ENCODE peak calls at places on chromosome 10, in four cellular contexts. One of them, this sample, is unnamed.

GRCh38 chr10:3805791-3806381 is 20.9 kb upstream of the KLF6 start:
- DNase-seq in Ammon's horn: no peak
- DNase-seq in activated naive CD8-positive, alpha-beta T cell treated with anti-CD3 and anti-CD28 coated beads, Interleukin-2, amount 50 U/mL, for 24 hours: no peak
- DNase-seq in NCI-H1417: peak
- DNase-seq in this sample: no peak

GRCh38 chr10:22321831-22322662 is 1.1 kb downstream of the BMI1 start:
- DNase-seq in Ammon's horn: no peak
- DNase-seq in activated naive CD8-positive, alpha-beta T cell treated with anti-CD3 and anti-CD28 coated beads, Interleukin-2, amount 50 U/mL, for 24 hours: peak
- DNase-seq in NCI-H1417: peak
- DNase-seq in this sample: peak

GRCh38 chr10:35219906-35220890 is 93.6 kb downstream of the CREM start:
- DNase-seq in Ammon's horn: no peak
- DNase-seq in activated naive CD8-positive, alpha-beta T cell treated with anti-CD3 and anti-CD28 coated beads, Interleukin-2, amount 50 U/mL, for 24 hours: no peak
- DNase-seq in NCI-H1417: no peak
- DNase-seq in this sample: no peak

GRCh38 chr10:71532878-71533277 is 136.2 kb downstream of the CDH23 start:
- DNase-seq in Ammon's horn: no peak
- DNase-seq in activated naive CD8-positive, alpha-beta T cell treated with anti-CD3 and anti-CD28 coated beads, Interleukin-2, amount 50 U/mL, for 24 hours: no peak
- DNase-seq in NCI-H1417: no peak
- DNase-seq in this sample: no peak

GRCh38 chr10:27723436-27723835 is 22.2 kb downstream of the MKX start:
- DNase-seq in Ammon's horn: no peak
- DNase-seq in activated naive CD8-positive, alpha-beta T cell treated with anti-CD3 and anti-CD28 coated beads, Interleukin-2, amount 50 U/mL, for 24 hours: no peak
- DNase-seq in NCI-H1417: no peak
- DNase-seq in this sample: no peak

GRCh38 chr10:91772461-91772860 is 25.8 kb upstream of the TNKS2 start:
- DNase-seq in Ammon's horn: no peak
- DNase-seq in activated naive CD8-positive, alpha-beta T cell treated with anti-CD3 and anti-CD28 coated beads, Interleukin-2, amount 50 U/mL, for 24 hours: no peak
- DNase-seq in NCI-H1417: no peak
- DNase-seq in this sample: no peak

GRCh38 chr10:1625079-1625478 is 112.2 kb downstream of the ADARB2 start:
- DNase-seq in Ammon's horn: no peak
- DNase-seq in activated naive CD8-positive, alpha-beta T cell treated with anti-CD3 and anti-CD28 coated beads, Interleukin-2, amount 50 U/mL, for 24 hours: no peak
- DNase-seq in NCI-H1417: no peak
- DNase-seq in this sample: no peak

GRCh38 chr10:76491216-76491615 is 1059.8 kb downstream of the LRMDA start:
- DNase-seq in Ammon's horn: no peak
- DNase-seq in activated naive CD8-positive, alpha-beta T cell treated with anti-CD3 and anti-CD28 coated beads, Interleukin-2, amount 50 U/mL, for 24 hours: no peak
- DNase-seq in NCI-H1417: no peak
- DNase-seq in this sample: no peak

GRCh38 chr10:70830185-70830584 is 14.4 kb downstream of the SGPL1 start:
- DNase-seq in Ammon's horn: no peak
- DNase-seq in activated naive CD8-positive, alpha-beta T cell treated with anti-CD3 and anti-CD28 coated beads, Interleukin-2, amount 50 U/mL, for 24 hours: no peak
- DNase-seq in NCI-H1417: no peak
- DNase-seq in this sample: no peak

GRCh38 chr10:50470798-50471582 is 152.8 kb downstream of the SGMS1 start:
- DNase-seq in Ammon's horn: no peak
- DNase-seq in activated naive CD8-positive, alpha-beta T cell treated with anti-CD3 and anti-CD28 coated beads, Interleukin-2, amount 50 U/mL, for 24 hours: no peak
- DNase-seq in NCI-H1417: no peak
- DNase-seq in this sample: no peak

GRCh38 chr10:100579261-100579660 is 43.5 kb downstream of the HIF1AN start:
- DNase-seq in Ammon's horn: no peak
- DNase-seq in activated naive CD8-positive, alpha-beta T cell treated with anti-CD3 and anti-CD28 coated beads, Interleukin-2, amount 50 U/mL, for 24 hours: no peak
- DNase-seq in NCI-H1417: no peak
- DNase-seq in this sample: no peak

GRCh38 chr10:50511512-50512213 is 112.1 kb downstream of the SGMS1 start:
- DNase-seq in Ammon's horn: no peak
- DNase-seq in activated naive CD8-positive, alpha-beta T cell treated with anti-CD3 and anti-CD28 coated beads, Interleukin-2, amount 50 U/mL, for 24 hours: no peak
- DNase-seq in NCI-H1417: no peak
- DNase-seq in this sample: no peak

GRCh38 chr10:21364196-21365114 is 161.0 kb downstream of the SKIDA1 start:
- DNase-seq in Ammon's horn: no peak
- DNase-seq in activated naive CD8-positive, alpha-beta T cell treated with anti-CD3 and anti-CD28 coated beads, Interleukin-2, amount 50 U/mL, for 24 hours: no peak
- DNase-seq in NCI-H1417: no peak
- DNase-seq in this sample: peak

GRCh38 chr10:72243822-72244437 is 27.9 kb upstream of the ASCC1 start:
- DNase-seq in Ammon's horn: peak
- DNase-seq in activated naive CD8-positive, alpha-beta T cell treated with anti-CD3 and anti-CD28 coated beads, Interleukin-2, amount 50 U/mL, for 24 hours: no peak
- DNase-seq in NCI-H1417: peak
- DNase-seq in this sample: no peak

GRCh38 chr10:124706462-124706857 is 37.7 kb downstream of the FAM53B start:
- DNase-seq in Ammon's horn: no peak
- DNase-seq in activated naive CD8-positive, alpha-beta T cell treated with anti-CD3 and anti-CD28 coated beads, Interleukin-2, amount 50 U/mL, for 24 hours: no peak
- DNase-seq in NCI-H1417: no peak
- DNase-seq in this sample: no peak

GRCh38 chr10:93512565-93512964 is 16.2 kb downstream of the CEP55 start:
- DNase-seq in Ammon's horn: no peak
- DNase-seq in activated naive CD8-positive, alpha-beta T cell treated with anti-CD3 and anti-CD28 coated beads, Interleukin-2, amount 50 U/mL, for 24 hours: no peak
- DNase-seq in NCI-H1417: no peak
- DNase-seq in this sample: no peak

GRCh38 chr10:99733366-99733765 is 1.3 kb downstream of the CUTC start:
- DNase-seq in Ammon's horn: no peak
- DNase-seq in activated naive CD8-positive, alpha-beta T cell treated with anti-CD3 and anti-CD28 coated beads, Interleukin-2, amount 50 U/mL, for 24 hours: no peak
- DNase-seq in NCI-H1417: peak
- DNase-seq in this sample: no peak

GRCh38 chr10:130013938-130014733 is 50.1 kb upstream of the EBF3 start:
- DNase-seq in Ammon's horn: no peak
- DNase-seq in activated naive CD8-positive, alpha-beta T cell treated with anti-CD3 and anti-CD28 coated beads, Interleukin-2, amount 50 U/mL, for 24 hours: no peak
- DNase-seq in NCI-H1417: no peak
- DNase-seq in this sample: no peak

GRCh38 chr10:60425392-60426110 is 35.9 kb upstream of the ANK3 start:
- DNase-seq in Ammon's horn: no peak
- DNase-seq in activated naive CD8-positive, alpha-beta T cell treated with anti-CD3 and anti-CD28 coated beads, Interleukin-2, amount 50 U/mL, for 24 hours: no peak
- DNase-seq in NCI-H1417: peak
- DNase-seq in this sample: no peak

GRCh38 chr10:129892571-129893045 is 71.5 kb downstream of the EBF3 start:
- DNase-seq in Ammon's horn: no peak
- DNase-seq in activated naive CD8-positive, alpha-beta T cell treated with anti-CD3 and anti-CD28 coated beads, Interleukin-2, amount 50 U/mL, for 24 hours: no peak
- DNase-seq in NCI-H1417: peak
- DNase-seq in this sample: no peak

GRCh38 chr10:123553810-123554430 is 112.2 kb upstream of the GPR26 start:
- DNase-seq in Ammon's horn: no peak
- DNase-seq in activated naive CD8-positive, alpha-beta T cell treated with anti-CD3 and anti-CD28 coated beads, Interleukin-2, amount 50 U/mL, for 24 hours: no peak
- DNase-seq in NCI-H1417: no peak
- DNase-seq in this sample: no peak